ENCODE peak calls at places on chromosome 9, in seven cellular contexts. I is GM12865; J is stimulated activated CD4-positive, alpha-beta T cell treated with anti-CD3 and anti-CD28 coated beads, Interleukin-1b, Interleukin-23, amount 100 ng/mL, for 4 hours; Y is iPS DF 6.9; S is activated CD8-positive, alpha-beta memory T cell treated with anti-CD3 and anti-CD28 coated beads, Interleukin-2, amount 50 U/mL, for 4 hours; X is neuronal stem cell; W is HAP-1. K is an unnamed sample.

GRCh38 chr9:132614324-132614723 is 31.9 kb downstream of the BARHL1 start:
- DNase-seq in I (no peak), J (no peak), Y (no peak), S (no peak), X (no peak), W (no peak), K (no peak)

GRCh38 chr9:82052081-82052480 is 63.5 kb downstream of the SPATA31D1 start:
- DNase-seq in I (no peak), J (no peak), Y (no peak), S (no peak), X (no peak), W (no peak), K (no peak)

GRCh38 chr9:91611582-91611981 is 187.9 kb upstream of the NFIL3 start:
- DNase-seq in I (no peak), J (no peak), Y (no peak), S (no peak), X (no peak), W (no peak), K (no peak)

GRCh38 chr9:96217358-96217755 is 84.6 kb downstream of the HSD17B3 start:
- DNase-seq in I (no peak), J (no peak), Y (no peak), S (no peak), X (peak), W (no peak), K (no peak)

GRCh38 chr9:35845824-35846771 is 17.1 kb downstream of the TMEM8B start:
- DNase-seq in I (no peak), J (no peak), Y (no peak), S (no peak), X (no peak), W (no peak), K (peak)

GRCh38 chr9:13603916-13604315 is 324.4 kb upstream of the MPDZ start:
- DNase-seq in I (no peak), J (no peak), Y (no peak), S (no peak), X (no peak), W (no peak), K (no peak)

GRCh38 chr9:4077499-4078102 is 222.3 kb downstream of the GLIS3 start:
- DNase-seq in I (peak), J (peak), Y (no peak), S (peak), X (no peak), W (peak), K (peak)

GRCh38 chr9:32264171-32264862 is 120.1 kb upstream of the ACO1 start:
- DNase-seq in I (no peak), J (no peak), Y (peak), S (no peak), X (peak), W (peak), K (no peak)

GRCh38 chr9:94277885-94278536 is 18.9 kb downstream of the ZNF169 start:
- DNase-seq in I (no peak), J (no peak), Y (no peak), S (no peak), X (no peak), W (no peak), K (no peak)

GRCh38 chr9:127955294-127956015 is 17.8 kb upstream of the DPM2 start:
- DNase-seq in I (peak), J (peak), Y (no peak), S (peak), X (no peak), W (peak), K (peak)

GRCh38 chr9:88775037-88775471 is 216.2 kb upstream of the S1PR3 start:
- DNase-seq in I (no peak), J (no peak), Y (no peak), S (no peak), X (no peak), W (no peak), K (no peak)

GRCh38 chr9:13388157-13388556 is 108.7 kb upstream of the MPDZ start:
- DNase-seq in I (no peak), J (no peak), Y (no peak), S (no peak), X (no peak), W (no peak), K (no peak)

GRCh38 chr9:27351438-27351837 is 54.5 kb upstream of the EQTN start:
- DNase-seq in I (no peak), J (no peak), Y (no peak), S (no peak), X (no peak), W (peak), K (no peak)

GRCh38 chr9:110978516-110978915 is 59.8 kb downstream of the LPAR1 start:
- DNase-seq in I (no peak), J (no peak), Y (no peak), S (no peak), X (no peak), W (no peak), K (no peak)

GRCh38 chr9:33468797-33469621 is 4.7 kb downstream of the NOL6 start:
- DNase-seq in I (no peak), J (no peak), Y (no peak), S (peak), X (no peak), W (no peak), K (no peak)

GRCh38 chr9:77450093-77450475 is 198.0 kb downstream of the GNA14 start:
- DNase-seq in I (no peak), J (no peak), Y (no peak), S (no peak), X (no peak), W (no peak), K (no peak)

GRCh38 chr9:115213777-115214428 is 95.9 kb upstream of the TNC start:
- DNase-seq in I (no peak), J (no peak), Y (no peak), S (no peak), X (no peak), W (no peak), K (no peak)

GRCh38 chr9:80061940-80062339 is 490.2 kb downstream of the TLE4 start:
- DNase-seq in I (no peak), J (no peak), Y (no peak), S (no peak), X (no peak), W (no peak), K (no peak)

GRCh38 chr9:92724528-92725265 is 39.9 kb downstream of the BICD2 start:
- DNase-seq in I (no peak), J (no peak), Y (no peak), S (no peak), X (no peak), W (peak), K (no peak)

GRCh38 chr9:125904155-125904841 is 157.1 kb downstream of the PBX3 start:
- DNase-seq in I (no peak), J (no peak), Y (no peak), S (no peak), X (no peak), W (peak), K (no peak)

GRCh38 chr9:38386319-38386895 is 6.1 kb upstream of the ALDH1B1 start:
- DNase-seq in I (no peak), J (no peak), Y (no peak), S (no peak), X (no peak), W (no peak), K (no peak)

GRCh38 chr9:776086-776485 is 65.4 kb upstream of the DMRT1 start:
- DNase-seq in I (no peak), J (no peak), Y (no peak), S (no peak), X (no peak), W (no peak), K (no peak)

GRCh38 chr9:75683591-75683990 is 206.9 kb upstream of the PCSK5 start:
- DNase-seq in I (no peak), J (no peak), Y (no peak), S (no peak), X (no peak), W (no peak), K (no peak)

GRCh38 chr9:91342575-91342974 is 19.1 kb downstream of the AUH start:
- DNase-seq in I (no peak), J (no peak), Y (no peak), S (no peak), X (no peak), W (no peak), K (no peak)

GRCh38 chr9:104831681-104832080 is 67.8 kb downstream of the NIPSNAP3B start:
- DNase-seq in I (no peak), J (no peak), Y (no peak), S (no peak), X (no peak), W (no peak), K (no peak)

GRCh38 chr9:91419222-91420191 is 4.1 kb downstream of the NFIL3 start:
- DNase-seq in I (no peak), J (no peak), Y (no peak), S (no peak), X (no peak), W (no peak), K (no peak)

GRCh38 chr9:115997923-115998322 is 155.7 kb upstream of the PAPPA start:
- DNase-seq in I (no peak), J (no peak), Y (no peak), S (no peak), X (no peak), W (no peak), K (no peak)

GRCh38 chr9:38256461-38256860 is 136.0 kb upstream of the ALDH1B1 start:
- DNase-seq in I (no peak), J (no peak), Y (no peak), S (no peak), X (no peak), W (no peak), K (no peak)

GRCh38 chr9:33443504-33444154 is 3.8 kb downstream of the AQP3 start:
- DNase-seq in I (no peak), J (no peak), Y (no peak), S (no peak), X (no peak), W (no peak), K (no peak)

GRCh38 chr9:115032300-115032699 is 85.7 kb downstream of the TNC start:
- DNase-seq in I (no peak), J (no peak), Y (no peak), S (no peak), X (no peak), W (no peak), K (no peak)

GRCh38 chr9:69609156-69609555 is 63.0 kb downstream of the APBA1 start:
- DNase-seq in I (no peak), J (no peak), Y (no peak), S (no peak), X (no peak), W (peak), K (no peak)